ENCODE peak calls at places on chromosomes 7 and 10, in ten cellular contexts. One of them, this sample, is unnamed.

GRCh38 chr10:108629843-108630242 is 1293.5 kb downstream of the XPNPEP1 start:
- DNase-seq in psoas muscle: no peak
- DNase-seq in naive thymus-derived CD4-positive, alpha-beta T cell: no peak
- DNase-seq in tibial artery: no peak
- DNase-seq in suprapubic skin: no peak
- DNase-seq in fibroblast of lung: peak; percentile 9
- DNase-seq in right lobe of liver: no peak
- DNase-seq in left ventricle myocardium inferior: no peak
- DNase-seq in fibroblast of pulmonary artery: peak; percentile 3
- DNase-seq in pancreas: no peak
- DNase-seq in this sample: no peak

GRCh38 chr10:29635711-29636144 is 957 bp upstream of the SVIL start:
- DNase-seq in psoas muscle: no peak
- DNase-seq in naive thymus-derived CD4-positive, alpha-beta T cell: no peak
- DNase-seq in tibial artery: no peak
- DNase-seq in left ventricle myocardium inferior: no peak
- DNase-seq in fibroblast of lung: peak; percentile 60
- DNase-seq in fibroblast of pulmonary artery: peak; percentile 48
- DNase-seq in pancreas: no peak
- DNase-seq in suprapubic skin: no peak
- DNase-seq in right lobe of liver: no peak
- DNase-seq in this sample: no peak

GRCh38 chr7:47518827-47519226 is 63.1 kb downstream of the TNS3 start:
- DNase-seq in left ventricle myocardium inferior: no peak
- DNase-seq in right lobe of liver: no peak
- DNase-seq in suprapubic skin: no peak
- DNase-seq in fibroblast of pulmonary artery: no peak
- DNase-seq in pancreas: no peak
- DNase-seq in naive thymus-derived CD4-positive, alpha-beta T cell: no peak
- DNase-seq in psoas muscle: no peak
- DNase-seq in fibroblast of lung: peak; percentile 90
- DNase-seq in tibial artery: peak; percentile 62
- DNase-seq in this sample: no peak

GRCh38 chr7:923108-924041 is 31.1 kb downstream of the ADAP1 start:
- DNase-seq in suprapubic skin: peak; percentile 88
- DNase-seq in left ventricle myocardium inferior: peak; percentile 66
- DNase-seq in right lobe of liver: peak; percentile 82
- DNase-seq in psoas muscle: peak; percentile 65
- DNase-seq in fibroblast of lung: peak; percentile 51
- DNase-seq in tibial artery: peak; percentile 79
- DNase-seq in pancreas: peak; percentile 47
- DNase-seq in fibroblast of pulmonary artery: peak; percentile 36
- DNase-seq in naive thymus-derived CD4-positive, alpha-beta T cell: peak; percentile 87
- DNase-seq in this sample: no peak

GRCh38 chr10:3424102-3424803 is 251.7 kb upstream of the PITRM1 start:
- DNase-seq in right lobe of liver: no peak
- DNase-seq in naive thymus-derived CD4-positive, alpha-beta T cell: no peak
- DNase-seq in psoas muscle: peak; percentile 69
- DNase-seq in suprapubic skin: no peak
- DNase-seq in fibroblast of pulmonary artery: peak; percentile 72
- DNase-seq in fibroblast of lung: peak; percentile 68
- DNase-seq in left ventricle myocardium inferior: peak; percentile 75
- DNase-seq in tibial artery: peak; percentile 47
- DNase-seq in pancreas: no peak
- DNase-seq in this sample: no peak

GRCh38 chr10:52056296-52056695 is 257.8 kb upstream of the DKK1 start:
- DNase-seq in fibroblast of pulmonary artery: no peak
- DNase-seq in pancreas: no peak
- DNase-seq in tibial artery: no peak
- DNase-seq in fibroblast of lung: no peak
- DNase-seq in naive thymus-derived CD4-positive, alpha-beta T cell: no peak
- DNase-seq in right lobe of liver: no peak
- DNase-seq in suprapubic skin: no peak
- DNase-seq in psoas muscle: no peak
- DNase-seq in left ventricle myocardium inferior: no peak
- DNase-seq in this sample: no peak

GRCh38 chr7:1855396-1856160 is 185.5 kb downstream of the ELFN1 start:
- DNase-seq in tibial artery: no peak
- DNase-seq in naive thymus-derived CD4-positive, alpha-beta T cell: no peak
- DNase-seq in pancreas: peak; percentile 7
- DNase-seq in fibroblast of lung: no peak
- DNase-seq in suprapubic skin: peak; percentile 42
- DNase-seq in right lobe of liver: peak; percentile 47
- DNase-seq in psoas muscle: peak; percentile 12
- DNase-seq in fibroblast of pulmonary artery: no peak
- DNase-seq in left ventricle myocardium inferior: peak; percentile 7
- DNase-seq in this sample: no peak

GRCh38 chr7:23742051-23742450 is 32.0 kb downstream of the STK31 start:
- DNase-seq in left ventricle myocardium inferior: no peak
- DNase-seq in suprapubic skin: no peak
- DNase-seq in pancreas: no peak
- DNase-seq in right lobe of liver: no peak
- DNase-seq in naive thymus-derived CD4-positive, alpha-beta T cell: no peak
- DNase-seq in psoas muscle: no peak
- DNase-seq in tibial artery: no peak
- DNase-seq in fibroblast of pulmonary artery: no peak
- DNase-seq in fibroblast of lung: no peak
- DNase-seq in this sample: no peak

GRCh38 chr10:90621577-90621976 is 236.3 kb downstream of the HTR7 start:
- DNase-seq in naive thymus-derived CD4-positive, alpha-beta T cell: no peak
- DNase-seq in tibial artery: no peak
- DNase-seq in pancreas: no peak
- DNase-seq in fibroblast of pulmonary artery: peak; percentile 40
- DNase-seq in left ventricle myocardium inferior: no peak
- DNase-seq in right lobe of liver: no peak
- DNase-seq in fibroblast of lung: peak; percentile 23
- DNase-seq in suprapubic skin: no peak
- DNase-seq in psoas muscle: no peak
- DNase-seq in this sample: no peak

GRCh38 chr7:139659922-139660316 is 117.9 kb downstream of the HIPK2 start:
- DNase-seq in psoas muscle: no peak
- DNase-seq in tibial artery: no peak
- DNase-seq in suprapubic skin: no peak
- DNase-seq in right lobe of liver: no peak
- DNase-seq in left ventricle myocardium inferior: no peak
- DNase-seq in fibroblast of lung: no peak
- DNase-seq in fibroblast of pulmonary artery: no peak
- DNase-seq in pancreas: peak; percentile 69
- DNase-seq in naive thymus-derived CD4-positive, alpha-beta T cell: no peak
- DNase-seq in this sample: no peak

GRCh38 chr7:39656415-39656814 is 33.0 kb downstream of the RALA start:
- DNase-seq in left ventricle myocardium inferior: no peak
- DNase-seq in suprapubic skin: no peak
- DNase-seq in pancreas: no peak
- DNase-seq in psoas muscle: no peak
- DNase-seq in right lobe of liver: no peak
- DNase-seq in naive thymus-derived CD4-positive, alpha-beta T cell: no peak
- DNase-seq in fibroblast of pulmonary artery: no peak
- DNase-seq in fibroblast of lung: no peak
- DNase-seq in tibial artery: no peak
- DNase-seq in this sample: no peak

GRCh38 chr10:101774589-101775272 is 1.2 kb downstream of the FGF8 start:
- DNase-seq in suprapubic skin: no peak
- DNase-seq in psoas muscle: no peak
- DNase-seq in naive thymus-derived CD4-positive, alpha-beta T cell: no peak
- DNase-seq in fibroblast of lung: no peak
- DNase-seq in right lobe of liver: no peak
- DNase-seq in tibial artery: no peak
- DNase-seq in left ventricle myocardium inferior: no peak
- DNase-seq in pancreas: no peak
- DNase-seq in fibroblast of pulmonary artery: no peak
- DNase-seq in this sample: no peak

GRCh38 chr7:90176195-90176594 is 21.9 kb downstream of the STEAP1 start:
- DNase-seq in fibroblast of pulmonary artery: no peak
- DNase-seq in suprapubic skin: no peak
- DNase-seq in left ventricle myocardium inferior: no peak
- DNase-seq in psoas muscle: no peak
- DNase-seq in pancreas: no peak
- DNase-seq in fibroblast of lung: no peak
- DNase-seq in tibial artery: no peak
- DNase-seq in right lobe of liver: peak; percentile 50
- DNase-seq in naive thymus-derived CD4-positive, alpha-beta T cell: no peak
- DNase-seq in this sample: no peak

GRCh38 chr7:90178592-90179279 is 24.5 kb downstream of the STEAP1 start:
- DNase-seq in fibroblast of lung: peak; percentile 93
- DNase-seq in right lobe of liver: no peak
- DNase-seq in pancreas: no peak
- DNase-seq in suprapubic skin: no peak
- DNase-seq in fibroblast of pulmonary artery: peak; percentile 65
- DNase-seq in naive thymus-derived CD4-positive, alpha-beta T cell: no peak
- DNase-seq in tibial artery: no peak
- DNase-seq in left ventricle myocardium inferior: no peak
- DNase-seq in psoas muscle: no peak
- DNase-seq in this sample: no peak

GRCh38 chr7:90180011-90180585 is 25.8 kb downstream of the STEAP1 start:
- DNase-seq in tibial artery: no peak
- DNase-seq in left ventricle myocardium inferior: no peak
- DNase-seq in right lobe of liver: no peak
- DNase-seq in pancreas: no peak
- DNase-seq in psoas muscle: no peak
- DNase-seq in suprapubic skin: no peak
- DNase-seq in naive thymus-derived CD4-positive, alpha-beta T cell: no peak
- DNase-seq in fibroblast of pulmonary artery: peak; percentile 90
- DNase-seq in fibroblast of lung: peak; percentile 65
- DNase-seq in this sample: no peak

GRCh38 chr7:90180649-90181048 is 26.4 kb downstream of the STEAP1 start:
- DNase-seq in right lobe of liver: no peak
- DNase-seq in left ventricle myocardium inferior: no peak
- DNase-seq in fibroblast of lung: no peak
- DNase-seq in naive thymus-derived CD4-positive, alpha-beta T cell: no peak
- DNase-seq in psoas muscle: no peak
- DNase-seq in suprapubic skin: no peak
- DNase-seq in fibroblast of pulmonary artery: peak; percentile 53
- DNase-seq in pancreas: no peak
- DNase-seq in tibial artery: no peak
- DNase-seq in this sample: no peak

DNA sequence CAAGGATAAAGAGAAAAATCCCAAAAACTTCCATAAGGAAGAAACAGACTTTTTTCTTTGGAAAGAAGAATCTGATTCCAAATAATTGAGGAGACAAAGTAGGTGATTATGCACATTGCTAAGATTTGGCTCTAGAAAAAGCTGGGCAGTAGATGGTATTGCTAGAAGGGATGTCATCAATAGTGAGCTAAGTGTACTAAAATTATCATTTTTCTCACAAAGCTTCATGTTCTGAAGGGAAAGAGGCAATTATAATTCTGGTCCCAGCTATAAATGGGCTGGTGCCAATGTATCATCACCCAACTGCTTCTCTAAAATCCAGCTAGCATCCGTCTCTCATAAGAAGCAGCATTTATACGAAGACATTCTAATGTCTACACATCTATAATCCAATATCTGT is 23.9 kb downstream of the STEAP1 start:
- DNase-seq in fibroblast of lung: no peak
- DNase-seq in pancreas: no peak
- DNase-seq in right lobe of liver: no peak
- DNase-seq in left ventricle myocardium inferior: no peak
- DNase-seq in psoas muscle: no peak
- DNase-seq in tibial artery: no peak
- DNase-seq in fibroblast of pulmonary artery: no peak
- DNase-seq in suprapubic skin: no peak
- DNase-seq in naive thymus-derived CD4-positive, alpha-beta T cell: no peak
- DNase-seq in this sample: no peak
- H3K4me3 ChIP-seq in fibroblast of lung: no peak overlapping the region
- H3K4me3 ChIP-seq in pancreas: no peak overlapping the region
- H3K4me3 ChIP-seq in right lobe of liver: no peak overlapping the region
- H3K4me3 ChIP-seq in left ventricle myocardium inferior: no peak overlapping the region
- H3K4me3 ChIP-seq in psoas muscle: no peak overlapping the region
- H3K4me3 ChIP-seq in tibial artery: no peak overlapping the region
- H3K4me3 ChIP-seq in fibroblast of pulmonary artery: no peak overlapping the region
- H3K4me3 ChIP-seq in suprapubic skin: no peak overlapping the region
- H3K4me3 ChIP-seq in naive thymus-derived CD4-positive, alpha-beta T cell: no peak overlapping the region
- H3K4me3 ChIP-seq in this sample: no peak overlapping the region

GRCh38 chr10:69567920-69568319 is 5.3 kb downstream of the NEUROG3 start:
- DNase-seq in psoas muscle: peak; percentile 43
- DNase-seq in fibroblast of pulmonary artery: peak; percentile 73
- DNase-seq in pancreas: peak; percentile 32
- DNase-seq in right lobe of liver: peak; percentile 70
- DNase-seq in left ventricle myocardium inferior: peak; percentile 33
- DNase-seq in tibial artery: peak; percentile 27
- DNase-seq in fibroblast of lung: peak; percentile 45
- DNase-seq in naive thymus-derived CD4-positive, alpha-beta T cell: no peak
- DNase-seq in suprapubic skin: no peak
- DNase-seq in this sample: no peak
- H3K4me3 ChIP-seq in psoas muscle: no peak overlapping the region
- H3K4me3 ChIP-seq in fibroblast of pulmonary artery: no peak overlapping the region
- H3K4me3 ChIP-seq in pancreas: no peak overlapping the region
- H3K4me3 ChIP-seq in right lobe of liver: no peak overlapping the region
- H3K4me3 ChIP-seq in left ventricle myocardium inferior: no peak overlapping the region
- H3K4me3 ChIP-seq in tibial artery: no peak overlapping the region
- H3K4me3 ChIP-seq in fibroblast of lung: no peak overlapping the region
- H3K4me3 ChIP-seq in naive thymus-derived CD4-positive, alpha-beta T cell: no peak overlapping the region
- H3K4me3 ChIP-seq in suprapubic skin: no peak overlapping the region
- H3K4me3 ChIP-seq in this sample: no peak overlapping the region

GRCh38 chr7:80515298-80515697 is 3.4 kb upstream of the GNAT3 start:
- DNase-seq in suprapubic skin: no peak
- DNase-seq in naive thymus-derived CD4-positive, alpha-beta T cell: no peak
- DNase-seq in fibroblast of pulmonary artery: no peak
- DNase-seq in fibroblast of lung: no peak
- DNase-seq in left ventricle myocardium inferior: no peak
- DNase-seq in psoas muscle: no peak
- DNase-seq in pancreas: no peak
- DNase-seq in right lobe of liver: no peak
- DNase-seq in tibial artery: no peak
- DNase-seq in this sample: no peak
- H3K4me3 ChIP-seq in suprapubic skin: no peak overlapping the region
- H3K4me3 ChIP-seq in naive thymus-derived CD4-positive, alpha-beta T cell: no peak overlapping the region
- H3K4me3 ChIP-seq in fibroblast of pulmonary artery: no peak overlapping the region
- H3K4me3 ChIP-seq in fibroblast of lung: no peak overlapping the region
- H3K4me3 ChIP-seq in left ventricle myocardium inferior: no peak overlapping the region
- H3K4me3 ChIP-seq in psoas muscle: no peak overlapping the region
- H3K4me3 ChIP-seq in pancreas: no peak overlapping the region
- H3K4me3 ChIP-seq in right lobe of liver: no peak overlapping the region
- H3K4me3 ChIP-seq in tibial artery: no peak overlapping the region
- H3K4me3 ChIP-seq in this sample: no peak overlapping the region

GRCh38 chr10:8061274-8062211 is 7.1 kb downstream of the GATA3 start:
- DNase-seq in psoas muscle: no peak
- DNase-seq in fibroblast of pulmonary artery: no peak
- DNase-seq in fibroblast of lung: peak; percentile 66
- DNase-seq in tibial artery: no peak
- DNase-seq in naive thymus-derived CD4-positive, alpha-beta T cell: peak; percentile 60
- DNase-seq in pancreas: no peak
- DNase-seq in suprapubic skin: no peak
- DNase-seq in right lobe of liver: no peak
- DNase-seq in left ventricle myocardium inferior: no peak
- DNase-seq in this sample: no peak
- H3K4me3 ChIP-seq in psoas muscle: no peak overlapping the region
- H3K4me3 ChIP-seq in fibroblast of pulmonary artery: no peak overlapping the region
- H3K4me3 ChIP-seq in fibroblast of lung: no peak overlapping the region
- H3K4me3 ChIP-seq in tibial artery: no peak overlapping the region
- H3K4me3 ChIP-seq in naive thymus-derived CD4-positive, alpha-beta T cell: peak overlapping the region; percentile 51
- H3K4me3 ChIP-seq in pancreas: no peak overlapping the region
- H3K4me3 ChIP-seq in suprapubic skin: peak overlapping the region; percentile 68
- H3K4me3 ChIP-seq in right lobe of liver: no peak overlapping the region
- H3K4me3 ChIP-seq in left ventricle myocardium inferior: no peak overlapping the region
- H3K4me3 ChIP-seq in this sample: no peak overlapping the region

This sample was measured in BJ.